ENCODE peak calls at places on chromosomes 12 and 14, in six cellular contexts. M is activated CD8-positive, alpha-beta memory T cell treated with anti-CD3 and anti-CD28 coated beads, Interleukin-2, amount 10 ng/mL, durations not matched to agents 7 days and 5 days; K is stimulated activated CD4-positive, alpha-beta T cell treated with anti-CD3 and anti-CD28 coated beads, Interleukin-4, amount 100 ng/mL, for 1 hour; Q is body of pancreas; F is esophagus squamous epithelium; E is naive thymus-derived CD4-positive, alpha-beta T cell. G is an unnamed sample.

GRCh38 chr12:94070520-94070919 is 77.9 kb upstream of the PLXNC1 start:
- DNase-seq in Q (no peak), F (no peak), K (no peak), M (no peak), E (no peak), G (no peak)

GRCh38 chr14:103391048-103391447 is 5.8 kb downstream of the MARK3 start:
- DNase-seq in E (peak; percentile 44), F (no peak), Q (no peak), K (peak; percentile 36), M (peak; percentile 71), G (peak; percentile 45)

GRCh38 chr14:85535916-85536834 is 6.2 kb downstream of the FLRT2 start:
- DNase-seq in K (no peak), E (no peak), M (no peak), F (no peak), Q (no peak), G (no peak)

GRCh38 chr12:122965356-122965755 is 907 bp downstream of the ABCB9 start:
- DNase-seq in K (no peak), E (no peak), Q (no peak), F (no peak), M (no peak), G (no peak)

GRCh38 chr14:73058923-73059311 is 583 bp downstream of the RBM25 start:
- DNase-seq in Q (peak; percentile 33), E (no peak), K (no peak), F (no peak), M (no peak), G (no peak)

GRCh38 chr12:115752913-115753726 is 524.4 kb downstream of the MED13L start:
- DNase-seq in M (no peak), F (no peak), K (no peak), Q (peak; percentile 37), E (no peak), G (no peak)

GRCh38 chr12:109448707-109449390 is 28.3 kb downstream of the KCTD10 start:
- DNase-seq in Q (no peak), E (no peak), K (no peak), F (no peak), M (no peak), G (no peak)

GRCh38 chr12:105229446-105229845 is 6.5 kb downstream of the APPL2 start:
- DNase-seq in Q (no peak), K (no peak), M (no peak), E (no peak), F (no peak), G (no peak)

GRCh38 chr12:11685261-11685660 is 35.8 kb downstream of the ETV6 start:
- DNase-seq in M (no peak), Q (no peak), F (no peak), E (no peak), K (no peak), G (no peak)

GRCh38 chr12:93443576-93443975 is 1.8 kb upstream of the UBE2N start:
- DNase-seq in Q (no peak), K (no peak), E (no peak), F (no peak), M (no peak), G (no peak)

GRCh38 chr14:100019156-100019882 is 45.9 kb upstream of the EVL start:
- DNase-seq in K (no peak), E (no peak), M (no peak), Q (no peak), F (no peak), G (no peak)

GRCh38 chr14:29630566-29631160 is 297.0 kb downstream of the PRKD1 start:
- DNase-seq in M (no peak), F (no peak), E (no peak), Q (no peak), K (no peak), G (no peak)

GRCh38 chr12:118061011-118061875 is at the start of gene WSB2:
- DNase-seq in M (peak; percentile 67), F (peak; percentile 8), K (peak; percentile 62), E (peak; percentile 45), Q (peak; percentile 65), G (peak; percentile 57)

GRCh38 chr14:86604546-86604945 is 1074.6 kb downstream of the FLRT2 start:
- DNase-seq in E (no peak), K (no peak), Q (no peak), M (no peak), F (no peak), G (no peak)

GRCh38 chr12:87509233-87509820 is 519.9 kb downstream of the C12orf50 start:
- DNase-seq in M (no peak), E (no peak), K (no peak), F (no peak), Q (no peak), G (no peak)

GRCh38 chr14:69355955-69356321 is 42.2 kb downstream of the ERH start:
- DNase-seq in E (no peak), Q (no peak), K (no peak), M (no peak), F (no peak), G (no peak)

GRCh38 chr12:15152864-15153263 is 68.4 kb downstream of the RERG start:
- DNase-seq in M (no peak), F (no peak), K (no peak), E (no peak), Q (no peak), G (no peak)

GRCh38 chr14:104361921-104362681 is 217.5 kb upstream of the C14orf180 start:
- DNase-seq in E (no peak), F (no peak), Q (no peak), M (no peak), K (no peak), G (no peak)

GRCh38 chr12:76455582-76456345 is 103.8 kb downstream of the OSBPL8 start:
- DNase-seq in K (no peak), M (peak; percentile 42), E (peak; percentile 33), F (no peak), Q (no peak), G (peak; percentile 54)

GRCh38 chr12:132660047-132660446 is 27.1 kb downstream of the POLE start:
- DNase-seq in M (no peak), Q (no peak), K (no peak), F (no peak), E (peak; percentile 11), G (no peak)

GRCh38 chr12:26678697-26679660 is 154.0 kb downstream of the ITPR2 start:
- DNase-seq in K (no peak), Q (no peak), E (no peak), F (no peak), M (no peak), G (no peak)

GRCh38 chr14:58607571-58608317 is 30.0 kb upstream of the DACT1 start:
- DNase-seq in K (no peak), Q (no peak), E (no peak), F (no peak), M (no peak), G (no peak)

GRCh38 chr14:77088645-77089044 is 9.4 kb upstream of the CIPC start:
- DNase-seq in Q (no peak), M (no peak), F (no peak), E (no peak), K (no peak), G (no peak)

GRCh38 chr12:68591716-68592437 is 18.8 kb upstream of the RAP1B start:
- DNase-seq in E (peak; percentile 80), K (no peak), Q (no peak), M (peak; percentile 45), F (no peak), G (peak; percentile 74)

GRCh38 chr14:23123419-23123818 is 4.4 kb upstream of the CEBPE start:
- DNase-seq in M (no peak), E (no peak), K (no peak), Q (peak; percentile 82), F (no peak), G (no peak)

GRCh38 chr12:122449317-122449716 is 26.8 kb upstream of the CLIP1 start:
- DNase-seq in M (no peak), F (no peak), Q (no peak), E (no peak), K (no peak), G (no peak)

GRCh38 chr14:94677239-94677612 is 65.0 kb downstream of the SERPINA3 start:
- DNase-seq in Q (no peak), F (no peak), M (peak; percentile 5), E (no peak), K (no peak), G (no peak)

GRCh38 chr14:23077962-23078361 is 17.0 kb downstream of the ACIN1 start:
- DNase-seq in K (no peak), F (no peak), M (no peak), E (no peak), Q (no peak), G (no peak)

G was measured in CD4-positive, alpha-beta memory T cell.